ENCODE peak calls at places on chromosomes 12 and 14, in five cellular contexts. Y, F, E, V and K are unnamed samples.

GRCh38 chr12:130491421-130492357 is 154.0 kb downstream of the PIWIL1 start:
- DNase-seq in Y (no peak), F (no peak), E (no peak), V (no peak), K (no peak)

GRCh38 chr14:67477926-67478915 is 10.3 kb downstream of the TMEM229B start:
- DNase-seq in Y (no peak), F (no peak), E (no peak), V (peak; percentile 60), K (no peak)

GRCh38 chr12:64682572-64683277 is 72.4 kb downstream of the RASSF3 start:
- DNase-seq in Y (no peak), F (no peak), E (peak; percentile 56), V (no peak), K (no peak)

GRCh38 chr12:2332947-2333346 is 280.2 kb downstream of the CACNA1C start:
- DNase-seq in Y (no peak), F (no peak), E (no peak), V (no peak), K (no peak)

GRCh38 chr14:34356267-34356660 is 105.8 kb downstream of the SPTSSA start:
- DNase-seq in Y (no peak), F (peak; percentile 35), E (no peak), V (no peak), K (no peak)

GRCh38 chr12:62683724-62684501 is 217.3 kb downstream of the MON2 start:
- DNase-seq in Y (no peak), F (peak; percentile 71), E (peak; percentile 27), V (no peak), K (no peak)

GRCh38 chr12:53122961-53123468 is 19.7 kb downstream of the SOAT2 start:
- DNase-seq in Y (no peak), F (no peak), E (no peak), V (no peak), K (no peak)

GRCh38 chr12:20627001-20627588 is 68.0 kb upstream of the SLCO1C1 start:
- DNase-seq in Y (no peak), F (no peak), E (no peak), V (no peak), K (no peak)

GRCh38 chr14:95331708-95332408 is 12.2 kb upstream of the CLMN start:
- DNase-seq in Y (no peak), F (no peak), E (no peak), V (no peak), K (no peak)

GRCh38 chr14:25381498-25381897 is 331.6 kb upstream of the STXBP6 start:
- DNase-seq in Y (no peak), F (no peak), E (peak; percentile 52), V (peak; percentile 1), K (no peak)

GRCh38 chr12:24928131-24928530 is 20.8 kb downstream of the BCAT1 start:
- DNase-seq in Y (no peak), F (no peak), E (no peak), V (no peak), K (no peak)

GRCh38 chr12:106254724-106255123 is 6.9 kb upstream of the CKAP4 start:
- DNase-seq in Y (no peak), F (no peak), E (peak; percentile 73), V (no peak), K (no peak)

GRCh38 chr14:95272057-95272456 is 47.7 kb downstream of the CLMN start:
- DNase-seq in Y (no peak), F (no peak), E (no peak), V (no peak), K (no peak)

GRCh38 chr12:111773801-111774551 is 7.2 kb downstream of the ALDH2 start:
- DNase-seq in Y (no peak), F (peak; percentile 89), E (no peak), V (peak; percentile 77), K (no peak)

GRCh38 chr14:75042040-75042439 is 9.2 kb downstream of the MLH3 start:
- DNase-seq in Y (no peak), F (no peak), E (no peak), V (no peak), K (no peak)

GRCh38 chr14:85530626-85531025 is 682 bp downstream of the FLRT2 start:
- DNase-seq in Y (no peak), F (no peak), E (no peak), V (no peak), K (no peak)

GRCh38 chr12:12226187-12226586 is 40.7 kb downstream of the LRP6 start:
- DNase-seq in Y (no peak), F (no peak), E (no peak), V (no peak), K (no peak)

GRCh38 chr12:44876554-44877275 is 600 bp upstream of the NELL2 start:
- DNase-seq in Y (peak; percentile 46), F (no peak), E (peak; percentile 90), V (peak; percentile 3), K (peak; percentile 6)

GRCh38 chr14:99441157-99441870 is 39.3 kb downstream of the SETD3 start:
- DNase-seq in Y (no peak), F (no peak), E (peak; percentile 72), V (no peak), K (no peak)

GRCh38 chr12:13038491-13039161 is 5.6 kb upstream of the FAM234B start:
- DNase-seq in Y (no peak), F (peak; percentile 23), E (no peak), V (peak; percentile 79), K (no peak)

GRCh38 chr14:75223664-75224154 is 47.3 kb upstream of the TMED10 start:
- DNase-seq in Y (no peak), F (no peak), E (peak; percentile 56), V (peak; percentile 65), K (no peak)

GRCh38 chr12:12408265-12408690 is 51.4 kb downstream of the BORCS5 start:
- DNase-seq in Y (no peak), F (no peak), E (no peak), V (no peak), K (no peak)

GRCh38 chr12:31263661-31264060 is 62.3 kb downstream of the SINHCAF start:
- DNase-seq in Y (no peak), F (no peak), E (no peak), V (no peak), K (no peak)

GRCh38 chr14:103740991-103741689 is 25.5 kb downstream of the ZFYVE21 start:
- DNase-seq in Y (no peak), F (no peak), E (no peak), V (no peak), K (no peak)

GRCh38 chr12:88150063-88150462 is 8.0 kb downstream of the TMTC3 start:
- DNase-seq in Y (no peak), F (no peak), E (no peak), V (no peak), K (no peak)

GRCh38 chr14:101193845-101194355 is 290.4 kb upstream of the RTL1 start:
- DNase-seq in Y (no peak), F (no peak), E (no peak), V (no peak), K (no peak)

GRCh38 chr14:68972507-68973272 is 6.4 kb downstream of the ACTN1 start:
- DNase-seq in Y (no peak), F (no peak), E (no peak), V (no peak), K (no peak)

GRCh38 chr12:68048648-68049297 is 59.5 kb downstream of the IFNG-AS1 start:
- DNase-seq in Y (no peak), F (no peak), E (no peak), V (no peak), K (no peak)

GRCh38 chr12:53241623-53242412 is 9.8 kb upstream of the RARG start:
- DNase-seq in Y (no peak), F (no peak), E (peak; percentile 38), V (no peak), K (no peak)

GRCh38 chr12:110424237-110424636 is 20.7 kb upstream of the ANAPC7 start:
- DNase-seq in Y (no peak), F (no peak), E (peak; percentile 70), V (no peak), K (no peak)

GRCh38 chr12:53049582-53050318 is at the start of gene TNS2:
- DNase-seq in Y (no peak), F (no peak), E (peak; percentile 82), V (peak; percentile 84), K (no peak)

GRCh38 chr12:62192486-62193250 is 67.5 kb upstream of the USP15 start:
- DNase-seq in Y (peak; percentile 34), F (peak; percentile 49), E (peak; percentile 93), V (peak; percentile 85), K (peak; percentile 39)

GRCh38 chr12:26830783-26831601 is 2.0 kb downstream of the ITPR2 start:
- DNase-seq in Y (no peak), F (no peak), E (peak; percentile 30), V (no peak), K (no peak)

GRCh38 chr14:34951286-34951685 is 31.5 kb upstream of the SRP54 start:
- DNase-seq in Y (no peak), F (peak; percentile 25), E (no peak), V (peak; percentile 36), K (no peak)

GRCh38 chr12:108629824-108630476 is 3.7 kb downstream of the SELPLG start:
- DNase-seq in Y (peak; percentile 61), F (no peak), E (no peak), V (peak; percentile 81), K (peak; percentile 61)

GRCh38 chr14:25150934-25151790 is 101.2 kb upstream of the STXBP6 start:
- DNase-seq in Y (no peak), F (peak; percentile 14), E (peak; percentile 82), V (peak; percentile 72), K (no peak)

GRCh38 chr14:61526405-61527312 is 168.7 kb upstream of the HIF1A start:
- DNase-seq in Y (no peak), F (no peak), E (no peak), V (no peak), K (no peak)

GRCh38 chr14:40983604-40984003 is 623.1 kb upstream of the LRFN5 start:
- DNase-seq in Y (no peak), F (no peak), E (no peak), V (no peak), K (no peak)

GRCh38 chr12:1546931-1547640 is 47.3 kb downstream of the FBXL14 start:
- DNase-seq in Y (no peak), F (no peak), E (no peak), V (no peak), K (no peak)